ENCODE peak calls at places on chromosomes 12 and 14, in nine cellular contexts. One of them, this sample, is unnamed. For H3K4me1, the result is how much of the 10 kb centered on the place peaks cover.

GRCh38 chr14:57066887-57067513 is 201.7 kb downstream of the EXOC5 start:
- DNase-seq in psoas muscle: peak
- DNase-seq in left lung: peak
- DNase-seq in heart right ventricle: no peak
- DNase-seq in lower lobe of right lung: peak
- DNase-seq in tibial artery: no peak
- DNase-seq in CD8-positive, alpha-beta T cell: no peak
- DNase-seq in A673: peak
- DNase-seq in gastrocnemius medialis: no peak
- DNase-seq in this sample: no peak

GRCh38 chr12:2294651-2295475 is 242.1 kb downstream of the CACNA1C start:
- DNase-seq in gastrocnemius medialis: peak
- DNase-seq in A673: no peak
- DNase-seq in heart right ventricle: no peak
- DNase-seq in tibial artery: peak
- DNase-seq in left lung: peak
- DNase-seq in CD8-positive, alpha-beta T cell: no peak
- DNase-seq in psoas muscle: no peak
- DNase-seq in lower lobe of right lung: peak
- DNase-seq in this sample: no peak

GRCh38 chr14:36834293-36834692 is 172.6 kb downstream of the PAX9 start:
- DNase-seq in psoas muscle: no peak
- DNase-seq in lower lobe of right lung: no peak
- DNase-seq in tibial artery: no peak
- DNase-seq in CD8-positive, alpha-beta T cell: no peak
- DNase-seq in heart right ventricle: no peak
- DNase-seq in left lung: no peak
- DNase-seq in gastrocnemius medialis: no peak
- DNase-seq in A673: peak
- DNase-seq in this sample: no peak

GRCh38 chr12:27434673-27435565 is 11.6 kb upstream of the SMCO2 start:
- DNase-seq in CD8-positive, alpha-beta T cell: no peak
- DNase-seq in lower lobe of right lung: no peak
- DNase-seq in tibial artery: no peak
- DNase-seq in psoas muscle: peak
- DNase-seq in heart right ventricle: no peak
- DNase-seq in A673: peak
- DNase-seq in left lung: no peak
- DNase-seq in gastrocnemius medialis: no peak
- DNase-seq in this sample: no peak

GRCh38 chr12:17992002-17992656 is 97.9 kb downstream of the RERGL start:
- DNase-seq in psoas muscle: no peak
- DNase-seq in heart right ventricle: no peak
- DNase-seq in A673: peak
- DNase-seq in gastrocnemius medialis: no peak
- DNase-seq in CD8-positive, alpha-beta T cell: no peak
- DNase-seq in tibial artery: no peak
- DNase-seq in left lung: no peak
- DNase-seq in lower lobe of right lung: no peak
- DNase-seq in this sample: no peak

GRCh38 chr12:132444957-132445883 is 44.7 kb upstream of the FBRSL1 start:
- DNase-seq in tibial artery: no peak
- DNase-seq in left lung: peak
- DNase-seq in gastrocnemius medialis: peak
- DNase-seq in psoas muscle: no peak
- DNase-seq in heart right ventricle: no peak
- DNase-seq in CD8-positive, alpha-beta T cell: peak
- DNase-seq in lower lobe of right lung: peak
- DNase-seq in A673: no peak
- DNase-seq in this sample: no peak

GRCh38 chr12:85076688-85077430 is 40.7 kb downstream of the LRRIQ1 start:
- DNase-seq in left lung: no peak
- DNase-seq in CD8-positive, alpha-beta T cell: no peak
- DNase-seq in gastrocnemius medialis: no peak
- DNase-seq in A673: peak
- DNase-seq in heart right ventricle: no peak
- DNase-seq in tibial artery: no peak
- DNase-seq in lower lobe of right lung: no peak
- DNase-seq in psoas muscle: no peak
- DNase-seq in this sample: no peak

GRCh38 chr12:107661830-107662229 is 23.8 kb upstream of the PWP1 start:
- DNase-seq in left lung: no peak
- DNase-seq in A673: no peak
- DNase-seq in CD8-positive, alpha-beta T cell: no peak
- DNase-seq in gastrocnemius medialis: no peak
- DNase-seq in psoas muscle: no peak
- DNase-seq in heart right ventricle: no peak
- DNase-seq in tibial artery: no peak
- DNase-seq in lower lobe of right lung: no peak
- DNase-seq in this sample: no peak

GRCh38 chr12:62739266-62739831 is 195.6 kb downstream of the PPM1H start:
- DNase-seq in psoas muscle: no peak
- DNase-seq in heart right ventricle: no peak
- DNase-seq in gastrocnemius medialis: no peak
- DNase-seq in lower lobe of right lung: no peak
- DNase-seq in A673: no peak
- DNase-seq in left lung: no peak
- DNase-seq in CD8-positive, alpha-beta T cell: no peak
- DNase-seq in tibial artery: no peak
- DNase-seq in this sample: no peak

GRCh38 chr12:104669057-104669770 is 212.5 kb downstream of the CHST11 start:
- DNase-seq in gastrocnemius medialis: no peak
- DNase-seq in tibial artery: peak
- DNase-seq in CD8-positive, alpha-beta T cell: no peak
- DNase-seq in lower lobe of right lung: peak
- DNase-seq in left lung: peak
- DNase-seq in A673: peak
- DNase-seq in psoas muscle: no peak
- DNase-seq in heart right ventricle: peak
- DNase-seq in this sample: no peak

GRCh38 chr14:50603565-50603964 is 43.6 kb downstream of the ATL1 start:
- DNase-seq in gastrocnemius medialis: no peak
- DNase-seq in psoas muscle: no peak
- DNase-seq in lower lobe of right lung: no peak
- DNase-seq in A673: no peak
- DNase-seq in left lung: no peak
- DNase-seq in CD8-positive, alpha-beta T cell: no peak
- DNase-seq in heart right ventricle: no peak
- DNase-seq in tibial artery: no peak
- DNase-seq in this sample: no peak

GRCh38 chr12:47346251-47347019 is 266.7 kb upstream of the AMIGO2 start:
- DNase-seq in gastrocnemius medialis: no peak
- DNase-seq in heart right ventricle: no peak
- DNase-seq in A673: no peak
- DNase-seq in tibial artery: no peak
- DNase-seq in left lung: no peak
- DNase-seq in lower lobe of right lung: no peak
- DNase-seq in CD8-positive, alpha-beta T cell: no peak
- DNase-seq in psoas muscle: no peak
- DNase-seq in this sample: no peak

GRCh38 chr12:77957034-77957433 is 126.3 kb downstream of the NAV3 start:
- DNase-seq in left lung: no peak
- DNase-seq in gastrocnemius medialis: no peak
- DNase-seq in heart right ventricle: no peak
- DNase-seq in lower lobe of right lung: no peak
- DNase-seq in psoas muscle: no peak
- DNase-seq in CD8-positive, alpha-beta T cell: no peak
- DNase-seq in A673: no peak
- DNase-seq in tibial artery: no peak
- DNase-seq in this sample: no peak

GRCh38 chr14:56138987-56139386 is 20.8 kb downstream of the PELI2 start:
- DNase-seq in heart right ventricle: no peak
- DNase-seq in gastrocnemius medialis: no peak
- DNase-seq in tibial artery: no peak
- DNase-seq in psoas muscle: no peak
- DNase-seq in A673: no peak
- DNase-seq in left lung: no peak
- DNase-seq in lower lobe of right lung: no peak
- DNase-seq in CD8-positive, alpha-beta T cell: no peak
- DNase-seq in this sample: no peak

GRCh38 chr12:3456809-3457208 is 34.2 kb upstream of the PRMT8 start:
- DNase-seq in gastrocnemius medialis: no peak
- DNase-seq in tibial artery: no peak
- DNase-seq in heart right ventricle: no peak
- DNase-seq in A673: no peak
- DNase-seq in lower lobe of right lung: no peak
- DNase-seq in CD8-positive, alpha-beta T cell: no peak
- DNase-seq in psoas muscle: no peak
- DNase-seq in left lung: peak
- DNase-seq in this sample: no peak

GRCh38 chr12:64039285-64039871 is 182.7 kb downstream of the KICS2 start:
- DNase-seq in gastrocnemius medialis: no peak
- DNase-seq in left lung: no peak
- DNase-seq in CD8-positive, alpha-beta T cell: no peak
- DNase-seq in lower lobe of right lung: no peak
- DNase-seq in heart right ventricle: peak
- DNase-seq in psoas muscle: no peak
- DNase-seq in A673: peak
- DNase-seq in tibial artery: no peak
- DNase-seq in this sample: peak

GRCh38 chr14:89586258-89587127 is 169.5 kb upstream of the FOXN3 start:
- DNase-seq in tibial artery: no peak
- DNase-seq in CD8-positive, alpha-beta T cell: no peak
- DNase-seq in psoas muscle: no peak
- DNase-seq in gastrocnemius medialis: no peak
- DNase-seq in lower lobe of right lung: no peak
- DNase-seq in heart right ventricle: no peak
- DNase-seq in A673: no peak
- DNase-seq in left lung: no peak
- DNase-seq in this sample: no peak

GRCh38 chr14:51616256-51616655 is 35.5 kb upstream of the FRMD6 start:
- DNase-seq in psoas muscle: no peak
- DNase-seq in gastrocnemius medialis: no peak
- DNase-seq in heart right ventricle: no peak
- DNase-seq in tibial artery: no peak
- DNase-seq in lower lobe of right lung: no peak
- DNase-seq in A673: no peak
- DNase-seq in CD8-positive, alpha-beta T cell: no peak
- DNase-seq in left lung: no peak
- DNase-seq in this sample: no peak

GRCh38 chr12:34290191-34290995 is 268.1 kb downstream of the ALG10 start:
- DNase-seq in tibial artery: no peak
- DNase-seq in psoas muscle: no peak
- DNase-seq in left lung: peak
- DNase-seq in CD8-positive, alpha-beta T cell: no peak
- DNase-seq in gastrocnemius medialis: no peak
- DNase-seq in lower lobe of right lung: no peak
- DNase-seq in A673: no peak
- DNase-seq in heart right ventricle: no peak
- DNase-seq in this sample: no peak
- H3K4me1 ChIP-seq in tibial artery: under half
- H3K4me1 ChIP-seq in psoas muscle: under half
- H3K4me1 ChIP-seq in left lung: under half
- H3K4me1 ChIP-seq in CD8-positive, alpha-beta T cell: under half
- H3K4me1 ChIP-seq in gastrocnemius medialis: under half
- H3K4me1 ChIP-seq in lower lobe of right lung: under half
- H3K4me1 ChIP-seq in A673: under half
- H3K4me1 ChIP-seq in heart right ventricle: under half
- H3K4me1 ChIP-seq in this sample: under half

GRCh38 chr12:131038159-131038558 is 84.5 kb downstream of the ADGRD1 start:
- DNase-seq in A673: no peak
- DNase-seq in gastrocnemius medialis: no peak
- DNase-seq in psoas muscle: no peak
- DNase-seq in tibial artery: no peak
- DNase-seq in heart right ventricle: no peak
- DNase-seq in left lung: peak
- DNase-seq in lower lobe of right lung: peak
- DNase-seq in CD8-positive, alpha-beta T cell: no peak
- DNase-seq in this sample: no peak
- H3K4me1 ChIP-seq in A673: under half
- H3K4me1 ChIP-seq in gastrocnemius medialis: under half
- H3K4me1 ChIP-seq in psoas muscle: under half
- H3K4me1 ChIP-seq in tibial artery: under half
- H3K4me1 ChIP-seq in heart right ventricle: under half
- H3K4me1 ChIP-seq in left lung: under half
- H3K4me1 ChIP-seq in lower lobe of right lung: under half
- H3K4me1 ChIP-seq in CD8-positive, alpha-beta T cell: under half
- H3K4me1 ChIP-seq in this sample: under half

GRCh38 chr12:94722664-94723063 is 72.3 kb upstream of the TMCC3 start:
- DNase-seq in heart right ventricle: no peak
- DNase-seq in tibial artery: no peak
- DNase-seq in left lung: no peak
- DNase-seq in lower lobe of right lung: no peak
- DNase-seq in gastrocnemius medialis: no peak
- DNase-seq in CD8-positive, alpha-beta T cell: no peak
- DNase-seq in psoas muscle: no peak
- DNase-seq in A673: no peak
- DNase-seq in this sample: peak

GRCh38 chr12:94718114-94718513 is 67.8 kb upstream of the TMCC3 start:
- DNase-seq in heart right ventricle: no peak
- DNase-seq in left lung: no peak
- DNase-seq in lower lobe of right lung: no peak
- DNase-seq in CD8-positive, alpha-beta T cell: no peak
- DNase-seq in gastrocnemius medialis: no peak
- DNase-seq in psoas muscle: no peak
- DNase-seq in A673: no peak
- DNase-seq in tibial artery: no peak
- DNase-seq in this sample: no peak

GRCh38 chr12:94717112-94717511 is 66.8 kb upstream of the TMCC3 start:
- DNase-seq in heart right ventricle: no peak
- DNase-seq in tibial artery: no peak
- DNase-seq in psoas muscle: no peak
- DNase-seq in CD8-positive, alpha-beta T cell: no peak
- DNase-seq in gastrocnemius medialis: no peak
- DNase-seq in A673: no peak
- DNase-seq in lower lobe of right lung: no peak
- DNase-seq in left lung: no peak
- DNase-seq in this sample: no peak

GRCh38 chr12:94717656-94718055 is 67.3 kb upstream of the TMCC3 start:
- DNase-seq in A673: no peak
- DNase-seq in left lung: no peak
- DNase-seq in psoas muscle: no peak
- DNase-seq in heart right ventricle: no peak
- DNase-seq in tibial artery: no peak
- DNase-seq in lower lobe of right lung: no peak
- DNase-seq in CD8-positive, alpha-beta T cell: no peak
- DNase-seq in gastrocnemius medialis: no peak
- DNase-seq in this sample: no peak

GRCh38 chr12:94721173-94721572 is 70.8 kb upstream of the TMCC3 start:
- DNase-seq in tibial artery: no peak
- DNase-seq in heart right ventricle: no peak
- DNase-seq in left lung: no peak
- DNase-seq in gastrocnemius medialis: no peak
- DNase-seq in psoas muscle: no peak
- DNase-seq in lower lobe of right lung: no peak
- DNase-seq in CD8-positive, alpha-beta T cell: no peak
- DNase-seq in A673: no peak
- DNase-seq in this sample: no peak
- H3K4me1 ChIP-seq in tibial artery: under half
- H3K4me1 ChIP-seq in heart right ventricle: under half
- H3K4me1 ChIP-seq in left lung: under half
- H3K4me1 ChIP-seq in gastrocnemius medialis: under half
- H3K4me1 ChIP-seq in psoas muscle: under half
- H3K4me1 ChIP-seq in lower lobe of right lung: under half
- H3K4me1 ChIP-seq in CD8-positive, alpha-beta T cell: under half
- H3K4me1 ChIP-seq in A673: under half
- H3K4me1 ChIP-seq in this sample: under half

GRCh38 chr12:61422786-61423185 is 837.4 kb upstream of the USP15 start:
- DNase-seq in left lung: no peak
- DNase-seq in CD8-positive, alpha-beta T cell: no peak
- DNase-seq in psoas muscle: no peak
- DNase-seq in tibial artery: no peak
- DNase-seq in A673: no peak
- DNase-seq in gastrocnemius medialis: no peak
- DNase-seq in heart right ventricle: no peak
- DNase-seq in lower lobe of right lung: no peak
- DNase-seq in this sample: no peak
- H3K4me1 ChIP-seq in left lung: under half
- H3K4me1 ChIP-seq in CD8-positive, alpha-beta T cell: under half
- H3K4me1 ChIP-seq in psoas muscle: under half
- H3K4me1 ChIP-seq in tibial artery: under half
- H3K4me1 ChIP-seq in A673: under half
- H3K4me1 ChIP-seq in gastrocnemius medialis: under half
- H3K4me1 ChIP-seq in heart right ventricle: under half
- H3K4me1 ChIP-seq in lower lobe of right lung: under half
- H3K4me1 ChIP-seq in this sample: under half

This sample was measured in esophagus muscularis mucosa.